ENCODE peak calls at places on chromosomes 11 and 22, in ten cellular contexts. E, C, G, D, R, H, P, A, Z and Y are unnamed samples.

GRCh38 chr11:114262681-114263509 is 33.3 kb upstream of the NNMT start:
- DNase-seq in E (peak), C (no peak), G (no peak), D (peak), R (no peak), H (peak), P (peak), A (peak), Z (no peak), Y (peak)

GRCh38 chr22:44213489-44214043 is 32.8 kb downstream of the PARVG start:
- DNase-seq in E (no peak), C (no peak), G (no peak), D (no peak), R (no peak), H (no peak), P (no peak), A (no peak), Z (no peak), Y (no peak)

GRCh38 chr11:123430736-123431356 is 777 bp downstream of the GRAMD1B start:
- DNase-seq in E (peak), C (peak), G (no peak), D (peak), R (peak), H (peak), P (peak), A (peak), Z (no peak), Y (no peak)

GRCh38 chr11:114059278-114059983 is at the start of gene ZBTB16:
- DNase-seq in E (peak), C (peak), G (no peak), D (peak), R (peak), H (peak), P (no peak), A (no peak), Z (peak), Y (no peak)

GRCh38 chr22:46618667-46619066 is 1.5 kb upstream of the GRAMD4 start:
- DNase-seq in E (no peak), C (no peak), G (no peak), D (no peak), R (no peak), H (no peak), P (no peak), A (no peak), Z (no peak), Y (no peak)

GRCh38 chr22:33000342-33001280 is 57.6 kb downstream of the SYN3 start:
- DNase-seq in E (peak), C (peak), G (no peak), D (peak), R (peak), H (peak), P (peak), A (peak), Z (no peak), Y (peak)

GRCh38 chr11:92865352-92865751 is 104.1 kb upstream of the MTNR1B start:
- DNase-seq in E (no peak), C (no peak), G (no peak), D (peak), R (no peak), H (peak), P (no peak), A (peak), Z (no peak), Y (no peak)

GRCh38 chr11:2122222-2122906 is 16.8 kb downstream of the IGF2 start:
- DNase-seq in E (no peak), C (no peak), G (no peak), D (peak), R (no peak), H (peak), P (peak), A (peak), Z (no peak), Y (no peak)

GRCh38 chr11:115207166-115207591 is 297.0 kb downstream of the CADM1 start:
- DNase-seq in E (no peak), C (no peak), G (peak), D (no peak), R (no peak), H (no peak), P (no peak), A (no peak), Z (no peak), Y (no peak)

GRCh38 chr22:29907753-29908515 is 25.0 kb downstream of the MTMR3 start:
- DNase-seq in E (peak), C (no peak), G (peak), D (peak), R (no peak), H (peak), P (peak), A (peak), Z (peak), Y (peak)

GRCh38 chr22:30241576-30242371 is 4.8 kb downstream of the LIF start:
- DNase-seq in E (no peak), C (no peak), G (no peak), D (no peak), R (no peak), H (no peak), P (peak), A (no peak), Z (no peak), Y (no peak)

GRCh38 chr11:128892866-128893565 is 1.9 kb downstream of the KCNJ5 start:
- DNase-seq in E (no peak), C (no peak), G (no peak), D (no peak), R (no peak), H (no peak), P (no peak), A (no peak), Z (no peak), Y (no peak)

GRCh38 chr22:17121235-17122195 is at the start of gene TMEM121B:
- DNase-seq in E (peak), C (no peak), G (peak), D (peak), R (peak), H (peak), P (peak), A (peak), Z (no peak), Y (peak)

GRCh38 chr11:84645988-84646689 is 981.0 kb downstream of the DLG2 start:
- DNase-seq in E (peak), C (no peak), G (no peak), D (no peak), R (no peak), H (no peak), P (no peak), A (no peak), Z (no peak), Y (no peak)